ENCODE peak calls at places on chromosome 20, in four cellular contexts. H is K562, O is GM12878, V is HepG2. Q is an unnamed sample.

GRCh38 chr20:13821876-13822275 is 37.0 kb downstream of the NDUFAF5 start:
- DNase-seq in H (no peak), O (no peak), V (no peak), Q (no peak)

GRCh38 chr20:59151820-59152219 is 11.8 kb upstream of the ZNF831 start:
- DNase-seq in H (no peak), O (no peak), V (no peak), Q (no peak)

GRCh38 chr20:54062812-54063280 is 7.5 kb downstream of the BCAS1 start:
- DNase-seq in H (peak), O (peak), V (peak), Q (no peak)

GRCh38 chr20:62776692-62777527 is 19.4 kb upstream of the MRGBP start:
- DNase-seq in H (peak), O (peak), V (peak), Q (no peak)

GRCh38 chr20:58177799-58178198 is 50.7 kb downstream of the ANKRD60 start:
- DNase-seq in H (no peak), O (no peak), V (no peak), Q (no peak)

GRCh38 chr20:9293145-9293544 is 221.2 kb upstream of the LAMP5 start:
- DNase-seq in H (no peak), O (no peak), V (no peak), Q (no peak)

GRCh38 chr20:39010496-39010895 is 48.4 kb downstream of the DHX35 start:
- DNase-seq in H (no peak), O (no peak), V (no peak), Q (no peak)

GRCh38 chr20:32497589-32498224 is 87.4 kb downstream of the NOL4L start:
- DNase-seq in H (no peak), O (no peak), V (no peak), Q (no peak)

GRCh38 chr20:3669710-3670367 is 6.6 kb upstream of the GFRA4 start:
- DNase-seq in H (no peak), O (no peak), V (no peak), Q (no peak)

GRCh38 chr20:58025233-58025632 is 203.2 kb downstream of the ANKRD60 start:
- DNase-seq in H (no peak), O (no peak), V (no peak), Q (no peak)

GRCh38 chr20:24160563-24161355 is 172.2 kb upstream of the GGTLC1 start:
- DNase-seq in H (peak), O (no peak), V (peak), Q (peak)

GRCh38 chr20:52247548-52247947 is 56.0 kb upstream of the ZFP64 start:
- DNase-seq in H (no peak), O (no peak), V (no peak), Q (no peak)

GRCh38 chr20:57013741-57014140 is 252.7 kb downstream of the BMP7 start:
- DNase-seq in H (peak), O (no peak), V (no peak), Q (peak)

GRCh38 chr20:63774348-63774735 is 34.8 kb downstream of the SLC2A4RG start:
- DNase-seq in H (no peak), O (no peak), V (no peak), Q (no peak)

GRCh38 chr20:62697468-62697912 is 11.1 kb upstream of the NTSR1 start:
- DNase-seq in H (no peak), O (no peak), V (no peak), Q (no peak)

GRCh38 chr20:40513010-40513409 is 176.0 kb downstream of the MAFB start:
- DNase-seq in H (no peak), O (no peak), V (no peak), Q (no peak)

GRCh38 chr20:25273541-25274358 is 25.9 kb downstream of the PYGB start:
- DNase-seq in H (no peak), O (no peak), V (no peak), Q (peak)

GRCh38 chr20:41138527-41139226 is 1.3 kb downstream of the PLCG1 start:
- DNase-seq in H (no peak), O (no peak), V (peak), Q (no peak)

GRCh38 chr20:47318027-47318595 is 38.4 kb downstream of the ZMYND8 start:
- DNase-seq in H (peak), O (no peak), V (peak), Q (peak)

GRCh38 chr20:36196676-36197075 is 39.6 kb upstream of the AAR2 start:
- DNase-seq in H (no peak), O (no peak), V (no peak), Q (no peak)

GRCh38 chr20:35010405-35011192 is 54.9 kb downstream of the MYH7B start:
- DNase-seq in H (no peak), O (no peak), V (no peak), Q (no peak)
- TF ChIP-seq ETV6 in H (no peak), O (no peak), V (no peak), Q (no peak)

GRCh38 chr20:50379049-50379990 is 130.9 kb upstream of the PTPN1 start:
- DNase-seq in H (no peak), O (no peak), V (no peak), Q (no peak)
- TF ChIP-seq NR2C2 in H (no peak), O (no peak), V (no peak), Q (no peak)

GRCh38 chr20:61556116-61556515 is 304.1 kb downstream of the CDH4 start:
- DNase-seq in H (no peak), O (no peak), V (no peak), Q (no peak)
- TF ChIP-seq ESRRA in H (no peak), O (no peak), V (no peak), Q (no peak)

GRCh38 chr20:46232575-46232974 is 75.7 kb downstream of the CDH22 start:
- DNase-seq in H (no peak), O (no peak), V (no peak), Q (no peak)
- TF ChIP-seq ETV6 in H (no peak), O (no peak), V (no peak), Q (no peak)